ENCODE peak calls at places on chromosomes 3 and 15, in seven cellular contexts. B, Z, C, T, S, N and Y are unnamed samples. For H3K36me3, the result is how much of the 10 kb centered on the place peaks cover.

GRCh38 chr3:190326930-190327329 is 4.7 kb upstream of the CLDN1 start:
- DNase-seq in T (no peak), Z (no peak), B (no peak), S (no peak), C (no peak), N (no peak), Y (no peak)

GRCh38 chr3:172853005-172853404 is 102.5 kb downstream of the ECT2 start:
- DNase-seq in Z (no peak), B (no peak), C (no peak), T (no peak), S (no peak), N (no peak), Y (no peak)

GRCh38 chr3:71201939-71202338 is 381.6 kb downstream of the FOXP1 start:
- DNase-seq in C (no peak), B (peak), Z (no peak), N (no peak), T (no peak), S (no peak), Y (no peak)

GRCh38 chr15:93608643-93609148 is 519.7 kb upstream of the RGMA start:
- DNase-seq in B (no peak), N (no peak), S (no peak), T (no peak), C (no peak), Z (no peak), Y (no peak)

GRCh38 chr15:84749111-84749991 is 959 bp downstream of the ZNF592 start:
- DNase-seq in N (peak), B (peak), Z (no peak), C (peak), T (no peak), S (peak), Y (peak)

GRCh38 chr15:27784107-27784506 is 315.0 kb downstream of the OCA2 start:
- DNase-seq in N (no peak), S (no peak), T (no peak), C (no peak), Z (no peak), B (no peak), Y (no peak)

GRCh38 chr3:129507181-129507831 is 21.1 kb upstream of the RHO start:
- DNase-seq in Z (no peak), B (no peak), C (peak), N (no peak), T (no peak), S (no peak), Y (no peak)

GRCh38 chr3:64400706-64401105 is 175.4 kb upstream of the PRICKLE2 start:
- DNase-seq in S (no peak), Z (no peak), B (no peak), N (no peak), T (no peak), C (no peak), Y (no peak)

GRCh38 chr3:192772495-192772894 is 45.2 kb upstream of the FGF12 start:
- DNase-seq in Z (no peak), C (no peak), N (peak), T (no peak), S (no peak), B (peak), Y (peak)

GRCh38 chr3:46490338-46491084 is 7.3 kb upstream of the RTP3 start:
- DNase-seq in T (no peak), N (no peak), S (no peak), C (no peak), B (peak), Z (no peak), Y (no peak)

GRCh38 chr15:29518442-29518841 is 248.8 kb upstream of the NSMCE3 start:
- DNase-seq in C (no peak), T (no peak), Z (no peak), N (no peak), S (no peak), B (no peak), Y (no peak)

GRCh38 chr3:81033690-81034089 is 727.8 kb downstream of the GBE1 start:
- DNase-seq in S (no peak), B (no peak), Z (no peak), T (no peak), C (no peak), N (no peak), Y (no peak)

GRCh38 chr15:70521576-70522322 is 241.6 kb downstream of the UACA start:
- DNase-seq in C (peak), S (peak), N (no peak), T (no peak), B (no peak), Z (no peak), Y (no peak)

GRCh38 chr3:71695000-71695482 is 30.2 kb downstream of the EIF4E3 start:
- DNase-seq in C (no peak), N (no peak), S (no peak), B (peak), T (no peak), Z (no peak), Y (no peak)

GRCh38 chr3:5080779-5081550 is 41.1 kb upstream of the ARL8B start:
- DNase-seq in C (no peak), T (no peak), S (no peak), B (no peak), N (no peak), Z (no peak), Y (no peak)

GRCh38 chr3:35707904-35708303 is 68.6 kb downstream of the ARPP21 start:
- DNase-seq in T (no peak), N (no peak), C (no peak), Z (no peak), B (peak), S (no peak), Y (no peak)

GRCh38 chr3:160676547-160677303 is at the start of gene ARL14:
- DNase-seq in N (no peak), T (no peak), C (no peak), S (no peak), Z (peak), B (peak), Y (no peak)

GRCh38 chr3:186298876-186299275 is 63.2 kb downstream of the DGKG start:
- DNase-seq in N (no peak), T (no peak), B (no peak), C (no peak), S (no peak), Z (no peak), Y (no peak)

GRCh38 chr3:52468336-52468735 is 12.9 kb downstream of the NISCH start:
- DNase-seq in N (peak), B (peak), T (no peak), Z (no peak), C (no peak), S (no peak), Y (no peak)

GRCh38 chr3:11847607-11848006 is 922 bp upstream of the TAMM41 start:
- DNase-seq in C (no peak), T (no peak), S (no peak), B (no peak), Z (no peak), N (peak), Y (peak)

DNA sequence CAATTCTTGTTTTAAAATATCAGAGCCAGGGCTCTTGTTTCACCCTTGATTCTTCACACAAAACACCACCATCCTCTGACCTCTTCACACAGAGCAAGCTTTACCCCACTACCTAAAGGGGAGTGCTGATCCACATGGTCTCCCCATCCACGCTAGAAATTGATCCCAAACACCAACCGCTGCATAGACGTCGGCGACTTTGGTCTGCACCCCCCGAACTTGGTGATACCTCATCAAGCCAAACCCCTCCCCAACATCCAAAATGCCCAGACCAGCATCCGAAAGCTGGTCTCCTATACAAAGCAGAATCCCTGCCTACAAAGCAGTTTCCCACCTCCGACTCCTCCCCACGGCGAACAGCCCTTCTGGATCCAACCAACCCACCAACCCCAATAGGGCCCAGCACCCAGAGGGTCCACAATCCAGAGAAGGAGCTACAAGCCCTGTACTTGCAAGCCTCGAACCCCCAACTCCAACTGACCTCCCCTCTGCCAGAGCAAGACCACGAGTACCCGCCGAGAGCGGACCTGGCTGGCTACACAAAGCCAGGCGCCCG is 25.8 kb upstream of the MTHFS start:
- DNase-seq in C (no peak), S (no peak), T (no peak), N (no peak), Z (no peak), B (no peak), Y (no peak)
- H3K4me3 ChIP-seq in C (peak), S (peak), T (peak), N (peak), Z (peak), B (peak), Y (peak)

DNA sequence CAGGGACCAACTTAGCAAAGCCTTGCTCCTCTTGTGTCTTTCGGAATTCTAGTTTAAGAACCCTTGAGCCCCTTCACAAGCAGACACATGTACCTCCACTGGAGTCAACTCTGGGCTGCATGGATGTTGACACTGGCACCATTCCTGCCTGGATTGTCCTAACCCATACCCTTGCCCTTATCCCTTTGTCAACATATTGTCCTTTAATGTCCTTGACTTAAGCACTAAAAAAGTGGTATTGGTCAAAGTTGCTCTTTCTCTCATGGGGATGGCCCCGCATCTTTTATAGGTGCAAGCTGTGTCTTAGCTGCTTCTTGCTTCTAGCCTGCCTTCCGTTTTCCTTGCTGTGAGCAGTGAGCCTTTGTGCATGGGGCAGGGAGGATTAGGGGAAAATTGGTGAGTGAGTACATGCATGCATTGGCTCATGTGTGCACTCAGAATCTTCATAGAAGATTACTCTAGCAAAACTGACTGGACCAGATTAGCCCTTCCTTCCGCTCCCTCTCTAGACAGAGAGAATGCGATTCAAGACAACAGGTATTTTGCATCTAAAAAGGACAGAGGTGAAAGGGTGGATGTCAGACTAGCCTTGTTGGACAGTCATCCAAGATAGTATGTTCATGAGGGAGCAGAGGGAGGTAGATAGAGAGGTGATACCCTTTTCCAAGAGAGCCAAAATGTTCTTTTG is 42.4 kb downstream of the TGFBR2 start:
- DNase-seq in N (no peak), T (no peak), S (no peak), Z (no peak), B (no peak), C (no peak), Y (no peak)
- H3K36me3 ChIP-seq in N (under half), T (under half), S (half or more), Z (under half), B (half or more), C (under half), Y (under half)

GRCh38 chr15:72968531-72968922 is 83.7 kb upstream of the NEO1 start:
- DNase-seq in T (no peak), C (no peak), N (no peak), S (no peak), B (no peak), Z (no peak), Y (no peak)
- H3K4me3 ChIP-seq in T (no peak), C (no peak), N (no peak), S (no peak), B (no peak), Z (no peak), Y (no peak)

GRCh38 chr3:111923821-111924220 is 55.0 kb upstream of the ABHD10 start:
- DNase-seq in S (no peak), C (no peak), Z (no peak), N (no peak), T (no peak), B (no peak), Y (no peak)
- H3K36me3 ChIP-seq in S (under half), C (under half), Z (under half), N (under half), T (under half), B (half or more), Y (under half)

DNA sequence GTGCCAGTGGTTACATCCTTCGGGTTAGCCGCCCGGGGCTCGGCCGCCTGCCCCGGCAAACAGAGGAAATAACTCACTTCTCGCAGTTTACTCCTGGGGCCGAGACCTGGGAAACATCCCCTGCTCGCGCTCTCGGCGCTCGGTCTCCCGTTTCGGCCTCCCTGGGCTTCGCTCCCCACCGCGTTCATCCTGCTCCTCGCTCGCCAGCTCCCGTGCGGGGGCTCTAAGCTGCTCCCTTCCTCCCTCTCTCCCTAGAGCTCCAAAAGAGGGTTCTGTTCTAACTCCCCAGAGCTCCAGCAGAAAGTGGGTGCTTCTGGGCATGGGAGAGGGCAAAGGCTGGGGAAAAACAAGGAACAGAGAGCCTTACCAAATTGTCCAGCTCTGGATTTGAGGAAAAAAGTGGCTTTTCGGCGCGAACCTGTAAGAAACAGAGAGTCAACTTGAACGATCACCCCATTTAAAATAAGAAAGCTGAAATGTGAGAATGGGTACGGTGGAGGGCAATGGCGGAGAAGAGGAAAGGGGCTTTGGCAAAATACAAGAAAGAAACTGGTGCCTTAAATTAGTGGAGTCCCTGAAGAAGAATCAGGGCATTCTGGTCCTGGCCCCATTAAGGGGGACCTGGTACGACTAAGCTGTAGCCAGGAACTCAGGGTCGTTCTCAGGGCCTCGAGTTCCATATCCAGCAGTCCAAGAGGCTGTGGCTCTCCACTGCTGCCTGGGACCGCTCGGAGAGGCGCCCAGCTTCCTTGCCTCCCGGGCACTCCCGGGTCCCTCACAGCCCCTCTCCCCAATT is 5.0 kb downstream of the MEIS2 start:
- DNase-seq in B (no peak), C (peak), Z (no peak), S (no peak), N (peak), T (no peak), Y (peak)
- H3K4me3 ChIP-seq in B (peak), C (peak), Z (peak), S (peak), N (peak), T (peak), Y (peak)

GRCh38 chr15:82531496-82532382 is 8.5 kb downstream of the RPS17 start:
- DNase-seq in N (no peak), S (no peak), T (no peak), C (peak), B (no peak), Z (no peak), Y (peak)

GRCh38 chr15:82532383-82532990 is 7.8 kb downstream of the RPS17 start:
- DNase-seq in S (no peak), Z (no peak), B (no peak), T (no peak), C (peak), N (no peak), Y (peak)

GRCh38 chr15:82532991-82533481 is 7.2 kb downstream of the RPS17 start:
- DNase-seq in B (no peak), N (no peak), Z (no peak), C (no peak), S (no peak), T (no peak), Y (no peak)

GRCh38 chr15:82535566-82536408 is 4.5 kb downstream of the RPS17 start:
- DNase-seq in Z (no peak), T (no peak), B (no peak), N (no peak), S (no peak), C (no peak), Y (no peak)

DNA sequence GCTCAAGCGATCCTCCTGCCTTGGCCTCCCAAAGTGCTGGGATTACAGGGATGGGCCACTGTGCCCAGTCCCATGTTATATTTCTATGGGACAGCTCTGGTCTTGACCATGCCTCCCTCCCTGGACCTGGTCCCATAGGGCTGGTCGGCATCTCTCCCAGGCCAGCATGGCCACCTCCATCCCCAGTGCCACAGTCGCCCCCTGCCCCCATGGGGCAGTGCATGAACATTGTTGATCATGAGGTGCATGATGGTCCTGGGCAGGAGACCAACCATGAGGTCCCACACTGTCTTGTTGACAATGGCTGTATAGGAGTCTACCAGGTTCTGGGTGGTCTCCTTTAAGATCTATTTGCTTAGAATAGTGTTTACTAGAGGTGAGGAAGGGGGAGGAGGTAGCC is 6.5 kb downstream of the RPS17 start:
- DNase-seq in Z (no peak), B (no peak), T (no peak), S (no peak), N (no peak), C (no peak), Y (no peak)
- H3K36me3 ChIP-seq in Z (under half), B (half or more), T (under half), S (half or more), N (under half), C (under half), Y (under half)

GRCh38 chr3:38574411-38575278 is 74.8 kb downstream of the SCN5A start:
- DNase-seq in S (no peak), N (peak), C (peak), Z (no peak), T (no peak), B (no peak), Y (no peak)
- H3K4me3 ChIP-seq in S (no peak), N (no peak), C (no peak), Z (no peak), T (no peak), B (no peak), Y (no peak)

GRCh38 chr3:139377378-139377777 is 12.1 kb downstream of the COPB2 start:
- DNase-seq in Z (no peak), B (no peak), N (no peak), S (no peak), T (no peak), C (no peak), Y (no peak)

GRCh38 chr3:139378587-139378986 is 10.9 kb downstream of the COPB2 start:
- DNase-seq in Z (no peak), N (no peak), S (no peak), T (no peak), B (no peak), C (no peak), Y (no peak)

GRCh38 chr3:139374099-139374498 is 15.3 kb downstream of the COPB2 start:
- DNase-seq in T (no peak), C (no peak), N (no peak), B (no peak), S (no peak), Z (no peak), Y (no peak)
- H3K36me3 ChIP-seq in T (under half), C (half or more), N (half or more), B (half or more), S (half or more), Z (under half), Y (under half)

GRCh38 chr3:184514151-184514490 is 47.5 kb upstream of the EPHB3 start:
- DNase-seq in N (no peak), Z (no peak), B (no peak), C (no peak), T (no peak), S (no peak), Y (no peak)
- H3K4me3 ChIP-seq in N (no peak), Z (no peak), B (peak), C (peak), T (peak), S (peak), Y (peak)